ENCODE peak calls at places on chromosomes 13 and 19, in four cellular contexts. One of them, this sample, is unnamed.

GRCh38 chr13:79108914-79109643 is 297.0 kb downstream of the RBM26 start:
- DNase-seq in CD8-positive, alpha-beta T cell: no peak
- DNase-seq in SK-N-SH: no peak
- DNase-seq in colonic mucosa: no peak
- DNase-seq in this sample: no peak

GRCh38 chr13:39777527-39778061 is 122.1 kb downstream of the COG6 start:
- DNase-seq in CD8-positive, alpha-beta T cell: no peak
- DNase-seq in colonic mucosa: no peak
- DNase-seq in SK-N-SH: no peak
- DNase-seq in this sample: no peak

GRCh38 chr13:79662882-79663281 is 181.9 kb downstream of the NDFIP2 start:
- DNase-seq in SK-N-SH: no peak
- DNase-seq in colonic mucosa: peak; percentile 21
- DNase-seq in CD8-positive, alpha-beta T cell: no peak
- DNase-seq in this sample: no peak

GRCh38 chr19:37227996-37228395 is 10.0 kb downstream of the ZNF383 start:
- DNase-seq in SK-N-SH: peak; percentile 31
- DNase-seq in colonic mucosa: no peak
- DNase-seq in CD8-positive, alpha-beta T cell: no peak
- DNase-seq in this sample: no peak

GRCh38 chr13:25462301-25463125 is 90.7 kb downstream of the ATP8A2 start:
- DNase-seq in CD8-positive, alpha-beta T cell: no peak
- DNase-seq in SK-N-SH: no peak
- DNase-seq in colonic mucosa: no peak
- DNase-seq in this sample: no peak

GRCh38 chr19:850221-850978 is 1.7 kb upstream of the ELANE start:
- DNase-seq in colonic mucosa: peak; percentile 75
- DNase-seq in CD8-positive, alpha-beta T cell: no peak
- DNase-seq in SK-N-SH: peak; percentile 80
- DNase-seq in this sample: peak; percentile 42

GRCh38 chr13:53048880-53049279 is 20.3 kb downstream of the OLFM4 start:
- DNase-seq in CD8-positive, alpha-beta T cell: no peak
- DNase-seq in SK-N-SH: no peak
- DNase-seq in colonic mucosa: no peak
- DNase-seq in this sample: no peak

GRCh38 chr19:379796-380195 is 29.2 kb downstream of the C2CD4C start:
- DNase-seq in colonic mucosa: no peak
- DNase-seq in CD8-positive, alpha-beta T cell: no peak
- DNase-seq in SK-N-SH: no peak
- DNase-seq in this sample: peak; percentile 30

GRCh38 chr19:15328312-15328711 is 4.0 kb downstream of the BRD4 start:
- DNase-seq in SK-N-SH: no peak
- DNase-seq in CD8-positive, alpha-beta T cell: no peak
- DNase-seq in colonic mucosa: no peak
- DNase-seq in this sample: no peak

GRCh38 chr19:40588926-40589569 is 12.1 kb upstream of the LTBP4 start:
- DNase-seq in colonic mucosa: no peak
- DNase-seq in CD8-positive, alpha-beta T cell: no peak
- DNase-seq in SK-N-SH: no peak
- DNase-seq in this sample: no peak

GRCh38 chr13:112057736-112058518 is 9.0 kb upstream of the SOX1 start:
- DNase-seq in CD8-positive, alpha-beta T cell: no peak
- DNase-seq in SK-N-SH: no peak
- DNase-seq in colonic mucosa: no peak
- DNase-seq in this sample: no peak

GRCh38 chr13:97319088-97319487 is 97.0 kb downstream of the MBNL2 start:
- DNase-seq in SK-N-SH: no peak
- DNase-seq in colonic mucosa: no peak
- DNase-seq in CD8-positive, alpha-beta T cell: no peak
- DNase-seq in this sample: no peak

GRCh38 chr13:64052526-64052925 is 2636.9 kb upstream of the PCDH20 start:
- DNase-seq in colonic mucosa: no peak
- DNase-seq in SK-N-SH: no peak
- DNase-seq in CD8-positive, alpha-beta T cell: no peak
- DNase-seq in this sample: no peak

GRCh38 chr13:41960195-41960699 is 662 bp downstream of the VWA8 start:
- DNase-seq in SK-N-SH: no peak
- DNase-seq in colonic mucosa: no peak
- DNase-seq in CD8-positive, alpha-beta T cell: no peak
- DNase-seq in this sample: peak; percentile 48

GRCh38 chr19:16325671-16326400 is 1.2 kb downstream of the KLF2 start:
- DNase-seq in CD8-positive, alpha-beta T cell: peak; percentile 62
- DNase-seq in SK-N-SH: peak; percentile 52
- DNase-seq in colonic mucosa: peak; percentile 64
- DNase-seq in this sample: peak; percentile 57

GRCh38 chr13:112558696-112559418 is 29.1 kb downstream of the TUBGCP3 start:
- DNase-seq in colonic mucosa: no peak
- DNase-seq in SK-N-SH: no peak
- DNase-seq in CD8-positive, alpha-beta T cell: no peak
- DNase-seq in this sample: no peak

GRCh38 chr13:27551563-27551962 is 68.8 kb downstream of the LNX2 start:
- DNase-seq in SK-N-SH: peak; percentile 26
- DNase-seq in colonic mucosa: no peak
- DNase-seq in CD8-positive, alpha-beta T cell: no peak
- DNase-seq in this sample: no peak

GRCh38 chr19:7428651-7429113 is 60.2 kb downstream of the PEX11G start:
- DNase-seq in SK-N-SH: no peak
- DNase-seq in CD8-positive, alpha-beta T cell: no peak
- DNase-seq in colonic mucosa: peak; percentile 55
- DNase-seq in this sample: peak; percentile 90

GRCh38 chr13:30572859-30573275 is 44.9 kb upstream of the USPL1 start:
- DNase-seq in colonic mucosa: no peak
- DNase-seq in CD8-positive, alpha-beta T cell: no peak
- DNase-seq in SK-N-SH: peak; percentile 15
- DNase-seq in this sample: no peak

GRCh38 chr13:101127741-101128353 is 288.5 kb downstream of the NALCN start:
- DNase-seq in colonic mucosa: no peak
- DNase-seq in SK-N-SH: peak; percentile 53
- DNase-seq in CD8-positive, alpha-beta T cell: no peak
- DNase-seq in this sample: no peak

GRCh38 chr13:98214008-98214643 is 37.1 kb upstream of the RNF113B start:
- DNase-seq in CD8-positive, alpha-beta T cell: no peak
- DNase-seq in colonic mucosa: no peak
- DNase-seq in SK-N-SH: no peak
- DNase-seq in this sample: no peak

GRCh38 chr19:15118248-15118647 is 11.0 kb downstream of the SYDE1 start:
- DNase-seq in colonic mucosa: no peak
- DNase-seq in CD8-positive, alpha-beta T cell: no peak
- DNase-seq in SK-N-SH: no peak
- DNase-seq in this sample: no peak

GRCh38 chr13:95235944-95236343 is 65.3 kb downstream of the ABCC4 start:
- DNase-seq in SK-N-SH: no peak
- DNase-seq in CD8-positive, alpha-beta T cell: no peak
- DNase-seq in colonic mucosa: no peak
- DNase-seq in this sample: no peak
- H3K4me1 ChIP-seq in SK-N-SH: peaks cover 10% of the 10 kb centered on the region
- H3K4me1 ChIP-seq in CD8-positive, alpha-beta T cell: no peaks in the 10 kb centered on the region
- H3K4me1 ChIP-seq in colonic mucosa: no peaks in the 10 kb centered on the region
- H3K4me1 ChIP-seq in this sample: no peaks in the 10 kb centered on the region

GRCh38 chr19:38911388-38912004 is 490 bp downstream of the CCER2 start:
- DNase-seq in colonic mucosa: no peak
- DNase-seq in SK-N-SH: no peak
- DNase-seq in CD8-positive, alpha-beta T cell: no peak
- DNase-seq in this sample: no peak

GRCh38 chr19:38912600-38913514 is 871 bp upstream of the CCER2 start:
- DNase-seq in SK-N-SH: no peak
- DNase-seq in colonic mucosa: no peak
- DNase-seq in CD8-positive, alpha-beta T cell: no peak
- DNase-seq in this sample: no peak

GRCh38 chr19:38907670-38908069 is 4.3 kb downstream of the CCER2 start:
- DNase-seq in CD8-positive, alpha-beta T cell: no peak
- DNase-seq in colonic mucosa: no peak
- DNase-seq in SK-N-SH: no peak
- DNase-seq in this sample: no peak

GRCh38 chr19:38908854-38909253 is 3.1 kb downstream of the CCER2 start:
- DNase-seq in SK-N-SH: no peak
- DNase-seq in colonic mucosa: no peak
- DNase-seq in CD8-positive, alpha-beta T cell: no peak
- DNase-seq in this sample: no peak

DNA sequence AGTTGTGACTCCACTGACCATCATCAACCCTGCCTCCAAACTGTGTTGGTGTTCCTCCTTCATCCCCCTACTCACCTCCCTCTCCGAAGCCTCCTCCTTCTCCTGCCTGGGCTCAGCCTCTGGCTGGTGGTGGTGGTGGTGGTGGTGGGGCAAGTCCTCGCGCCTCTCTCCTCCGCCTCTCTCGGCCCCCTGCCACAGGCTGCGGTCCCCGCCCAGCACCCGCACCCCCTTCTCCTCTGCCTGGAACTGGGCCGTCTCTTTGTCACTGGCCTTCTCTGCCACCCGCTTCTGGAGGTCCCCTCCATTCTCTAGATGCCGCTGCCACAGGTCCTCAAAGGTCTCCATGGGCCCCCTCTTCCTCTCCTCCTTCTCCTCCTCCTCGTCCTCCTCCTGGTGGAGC is 1.5 kb downstream of the CCER2 start:
- DNase-seq in SK-N-SH: no peak
- DNase-seq in CD8-positive, alpha-beta T cell: no peak
- DNase-seq in colonic mucosa: no peak
- DNase-seq in this sample: no peak
- TF ChIP-seq CTCF in SK-N-SH: no peak
- TF ChIP-seq CTCF in CD8-positive, alpha-beta T cell: no peak
- TF ChIP-seq CTCF in colonic mucosa: no peak
- TF ChIP-seq CTCF in this sample: no peak

GRCh38 chr19:12939908-12940533 is 1.6 kb downstream of the CALR start:
- DNase-seq in colonic mucosa: no peak
- DNase-seq in CD8-positive, alpha-beta T cell: no peak
- DNase-seq in SK-N-SH: no peak
- DNase-seq in this sample: no peak
- H3K36me3 ChIP-seq in colonic mucosa: peaks cover 31% of the 10 kb centered on the region
- H3K36me3 ChIP-seq in CD8-positive, alpha-beta T cell: peaks cover 43% of the 10 kb centered on the region
- H3K36me3 ChIP-seq in SK-N-SH: peaks cover 36% of the 10 kb centered on the region
- H3K36me3 ChIP-seq in this sample: no peaks in the 10 kb centered on the region

GRCh38 chr19:2237051-2237868 is 636 bp downstream of the SF3A2 start:
- DNase-seq in CD8-positive, alpha-beta T cell: no peak
- DNase-seq in SK-N-SH: no peak
- DNase-seq in colonic mucosa: no peak
- DNase-seq in this sample: no peak
- H3K4me1 ChIP-seq in CD8-positive, alpha-beta T cell: peaks cover 65% of the 10 kb centered on the region
- H3K4me1 ChIP-seq in SK-N-SH: peaks cover 49% of the 10 kb centered on the region
- H3K4me1 ChIP-seq in colonic mucosa: peaks cover 32% of the 10 kb centered on the region
- H3K4me1 ChIP-seq in this sample: peaks cover 13% of the 10 kb centered on the region

GRCh38 chr19:14103310-14103709 is 12.8 kb upstream of the SAMD1 start:
- DNase-seq in colonic mucosa: no peak
- DNase-seq in SK-N-SH: no peak
- DNase-seq in CD8-positive, alpha-beta T cell: no peak
- DNase-seq in this sample: no peak

GRCh38 chr19:14102756-14103155 is 12.2 kb upstream of the SAMD1 start:
- DNase-seq in SK-N-SH: no peak
- DNase-seq in colonic mucosa: no peak
- DNase-seq in CD8-positive, alpha-beta T cell: no peak
- DNase-seq in this sample: no peak

GRCh38 chr19:14097532-14098151 is 7.1 kb upstream of the SAMD1 start:
- DNase-seq in SK-N-SH: no peak
- DNase-seq in colonic mucosa: no peak
- DNase-seq in CD8-positive, alpha-beta T cell: no peak
- DNase-seq in this sample: no peak

GRCh38 chr19:14102102-14102696 is 11.6 kb upstream of the SAMD1 start:
- DNase-seq in colonic mucosa: no peak
- DNase-seq in CD8-positive, alpha-beta T cell: no peak
- DNase-seq in SK-N-SH: no peak
- DNase-seq in this sample: no peak

GRCh38 chr19:14101003-14101545 is 10.5 kb upstream of the SAMD1 start:
- DNase-seq in colonic mucosa: no peak
- DNase-seq in CD8-positive, alpha-beta T cell: no peak
- DNase-seq in SK-N-SH: no peak
- DNase-seq in this sample: no peak
- TF ChIP-seq CTCF in colonic mucosa: no peak
- TF ChIP-seq CTCF in CD8-positive, alpha-beta T cell: no peak
- TF ChIP-seq CTCF in SK-N-SH: no peak
- TF ChIP-seq CTCF in this sample: no peak

DNA sequence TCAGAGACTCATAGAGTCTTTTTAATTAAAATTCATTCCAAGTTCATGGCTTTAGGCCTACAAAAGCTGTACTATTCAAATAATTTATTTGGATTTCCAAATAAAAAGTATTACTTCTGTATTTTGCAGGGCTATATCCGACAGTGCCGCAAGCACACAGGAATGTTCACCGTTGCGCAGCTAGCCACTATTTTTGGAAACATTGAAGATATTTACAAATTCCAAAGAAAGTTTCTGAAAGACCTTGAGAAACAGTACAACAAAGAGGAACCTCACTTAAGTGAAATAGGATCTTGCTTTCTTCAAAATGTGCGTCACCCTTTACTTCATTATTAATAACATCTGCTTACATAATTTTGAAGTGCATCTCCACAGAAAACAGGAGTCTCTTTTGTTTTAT is 20.5 kb upstream of the C1QTNF9 start:
- DNase-seq in CD8-positive, alpha-beta T cell: no peak
- DNase-seq in colonic mucosa: no peak
- DNase-seq in SK-N-SH: no peak
- DNase-seq in this sample: no peak
- H3K36me3 ChIP-seq in CD8-positive, alpha-beta T cell: peaks cover 80% of the 10 kb centered on the region
- H3K36me3 ChIP-seq in colonic mucosa: peaks cover 21% of the 10 kb centered on the region
- H3K36me3 ChIP-seq in SK-N-SH: peaks cover 3% of the 10 kb centered on the region
- H3K36me3 ChIP-seq in this sample: peaks cover 95% of the 10 kb centered on the region

GRCh38 chr13:75419656-75420055 is 62.3 kb downstream of the TBC1D4 start:
- DNase-seq in colonic mucosa: no peak
- DNase-seq in SK-N-SH: no peak
- DNase-seq in CD8-positive, alpha-beta T cell: no peak
- DNase-seq in this sample: no peak
- H3K4me1 ChIP-seq in colonic mucosa: no peaks in the 10 kb centered on the region
- H3K4me1 ChIP-seq in SK-N-SH: peaks cover 2% of the 10 kb centered on the region
- H3K4me1 ChIP-seq in CD8-positive, alpha-beta T cell: no peaks in the 10 kb centered on the region
- H3K4me1 ChIP-seq in this sample: peaks cover 3% of the 10 kb centered on the region

GRCh38 chr19:27794444-27795042 is 1418.4 kb downstream of the UQCRFS1 start:
- DNase-seq in CD8-positive, alpha-beta T cell: no peak
- DNase-seq in colonic mucosa: no peak
- DNase-seq in SK-N-SH: no peak
- DNase-seq in this sample: no peak

GRCh38 chr19:27793644-27794443 is 1419.1 kb downstream of the UQCRFS1 start:
- DNase-seq in CD8-positive, alpha-beta T cell: peak; percentile 85
- DNase-seq in colonic mucosa: peak; percentile 96
- DNase-seq in SK-N-SH: peak; percentile 85
- DNase-seq in this sample: peak; percentile 94

GRCh38 chr19:27792576-27793127 is 1420.3 kb downstream of the UQCRFS1 start:
- DNase-seq in CD8-positive, alpha-beta T cell: no peak
- DNase-seq in SK-N-SH: no peak
- DNase-seq in colonic mucosa: no peak
- DNase-seq in this sample: no peak

GRCh38 chr19:27795369-27795768 is 1417.6 kb downstream of the UQCRFS1 start:
- DNase-seq in CD8-positive, alpha-beta T cell: no peak
- DNase-seq in colonic mucosa: no peak
- DNase-seq in SK-N-SH: no peak
- DNase-seq in this sample: no peak

DNA sequence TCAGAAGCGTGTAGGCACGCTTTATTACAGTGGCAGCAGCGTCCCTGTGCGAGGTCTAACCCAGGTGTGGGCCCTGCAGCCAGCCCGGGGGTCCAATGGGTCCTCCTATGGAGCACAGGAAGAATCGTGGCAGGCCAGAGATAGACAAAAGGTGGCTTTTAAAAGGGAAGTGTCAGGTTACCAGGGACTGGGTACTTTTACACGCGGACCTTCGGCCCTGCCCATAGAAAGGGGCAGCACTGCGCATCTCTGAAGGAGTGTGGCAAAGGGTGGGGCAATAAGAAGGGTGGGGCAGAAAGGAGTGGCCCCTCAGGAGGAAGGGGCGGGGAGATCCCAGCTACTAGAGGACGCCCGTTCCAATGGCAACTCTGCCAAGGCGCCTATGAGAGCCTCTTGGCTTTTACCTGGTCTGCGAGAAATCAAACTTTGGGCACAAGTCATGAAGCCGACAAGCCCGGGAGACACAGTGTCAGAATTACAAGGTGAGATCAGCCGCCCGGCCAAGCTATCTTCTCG is 1419.8 kb downstream of the UQCRFS1 start:
- DNase-seq in SK-N-SH: peak; percentile 65
- DNase-seq in CD8-positive, alpha-beta T cell: peak; percentile 57
- DNase-seq in colonic mucosa: peak; percentile 88
- DNase-seq in this sample: peak; percentile 84
- TF ChIP-seq CTCF in SK-N-SH: no peak
- TF ChIP-seq CTCF in CD8-positive, alpha-beta T cell: no peak
- TF ChIP-seq CTCF in colonic mucosa: no peak
- TF ChIP-seq CTCF in this sample: no peak

This sample was measured in Peyer's patch.